ENCODE peak calls at places on chromosomes 12 and 14, in eight cellular contexts. F is dorsolateral prefrontal cortex, N is neural progenitor cell, J is A549, G is upper lobe of right lung, I is endothelial cell, K is bronchial epithelial cell, U is cardiac fibroblast. X is an unnamed sample.

GRCh38 chr12:104957388-104958008 is 592 bp downstream of the SLC41A2 start:
- DNase-seq in N (no peak), I (no peak), J (peak; percentile 36), G (no peak), U (no peak), F (peak; percentile 24), K (no peak), X (peak; percentile 49)

GRCh38 chr14:54572316-54572715 is 5.4 kb downstream of the SAMD4A start:
- DNase-seq in G (no peak), F (no peak), K (peak; percentile 31), N (peak; percentile 65), I (peak; percentile 45), U (no peak), J (peak; percentile 68), X (peak; percentile 57)

GRCh38 chr12:85796001-85796400 is 40.2 kb downstream of the RASSF9 start:
- DNase-seq in I (no peak), N (no peak), F (no peak), G (no peak), J (no peak), U (no peak), K (no peak), X (no peak)

GRCh38 chr12:55728185-55728931 is 451 bp downstream of the CD63 start:
- DNase-seq in N (peak; percentile 65), U (peak; percentile 80), I (peak; percentile 73), G (peak; percentile 93), F (peak; percentile 78), K (no peak), J (peak; percentile 60), X (peak; percentile 38)

GRCh38 chr14:56686416-56686815 is 106.8 kb downstream of the TMEM260 start:
- DNase-seq in J (no peak), U (no peak), I (peak; percentile 7), F (no peak), G (no peak), N (peak; percentile 73), K (no peak), X (no peak)

GRCh38 chr14:92582706-92583452 is 69.3 kb downstream of the RIN3 start:
- DNase-seq in K (no peak), J (no peak), F (no peak), U (no peak), N (no peak), G (no peak), I (no peak), X (peak; percentile 82)

GRCh38 chr12:52035926-52036325 is 15.3 kb upstream of the NR4A1 start:
- DNase-seq in J (no peak), N (no peak), K (no peak), F (no peak), G (no peak), I (no peak), U (no peak), X (no peak)

GRCh38 chr12:115687094-115687493 is 590.4 kb downstream of the MED13L start:
- DNase-seq in U (no peak), J (no peak), F (no peak), K (no peak), G (no peak), I (no peak), N (no peak), X (no peak)

DNA sequence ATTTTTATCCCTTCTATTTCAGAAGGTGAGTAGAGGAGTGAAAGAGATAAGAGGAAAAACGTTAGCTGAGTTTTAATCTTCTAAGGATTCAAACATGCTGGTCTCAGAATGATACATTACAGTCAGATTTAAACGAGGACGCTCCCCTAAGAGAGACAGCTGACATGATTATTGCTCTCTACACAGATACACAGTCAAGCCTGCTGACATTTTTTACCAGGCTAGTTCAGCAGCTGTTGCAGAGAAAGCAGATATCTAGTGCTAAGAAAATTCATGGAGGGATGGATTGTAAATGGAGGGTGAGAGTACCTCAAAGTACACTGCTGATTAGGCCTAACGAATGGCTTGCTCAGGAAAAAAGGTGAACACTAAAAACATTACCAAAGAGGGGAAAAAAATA is 31.9 kb upstream of the SOS2 start:
- DNase-seq in I (no peak), F (no peak), U (no peak), K (no peak), J (no peak), G (no peak), N (no peak), X (no peak)
- TF ChIP-seq CTCF in I (no peak), F (no peak), U (no peak), K (no peak), J (no peak), G (no peak), N (no peak), X (no peak)

GRCh38 chr12:7321624-7322023 is 17.8 kb downstream of the ACSM4 start:
- DNase-seq in K (no peak), J (no peak), I (no peak), G (no peak), N (no peak), F (no peak), U (no peak), X (no peak)

GRCh38 chr12:7322599-7322998 is 18.7 kb downstream of the ACSM4 start:
- DNase-seq in G (no peak), F (no peak), K (no peak), N (no peak), J (no peak), I (no peak), U (no peak), X (no peak)

GRCh38 chr12:7324176-7324575 is 20.3 kb downstream of the ACSM4 start:
- DNase-seq in J (no peak), F (no peak), N (no peak), U (no peak), G (no peak), K (no peak), I (no peak), X (no peak)

DNA sequence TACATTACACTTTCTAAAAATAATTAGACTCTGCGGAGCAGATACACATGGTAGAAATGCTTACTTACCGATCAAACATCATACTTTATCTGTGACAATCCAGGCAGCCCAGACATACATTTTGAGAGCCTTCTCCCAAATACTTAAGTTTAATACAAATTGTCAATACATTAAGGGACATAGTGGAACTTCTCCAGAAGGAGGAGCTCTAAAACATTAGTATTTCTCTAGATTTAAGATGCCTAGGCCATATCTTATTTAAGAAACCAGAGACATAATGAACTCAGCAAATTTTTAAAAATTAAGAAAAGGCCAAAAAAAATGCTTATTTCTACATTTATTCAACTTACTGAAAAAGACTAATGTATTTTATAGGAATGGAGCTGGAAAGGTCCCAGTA is 16.1 kb downstream of the ACSM4 start:
- DNase-seq in U (no peak), I (no peak), J (no peak), K (no peak), F (no peak), N (no peak), G (no peak), X (no peak)
- TF ChIP-seq CTCF in U (no peak), I (no peak), J (no peak), K (no peak), F (no peak), N (no peak), G (no peak), X (no peak)

GRCh38 chr12:62803756-62804155 is 131.2 kb downstream of the PPM1H start:
- DNase-seq in N (no peak), G (no peak), U (no peak), I (no peak), K (no peak), J (no peak), F (no peak), X (no peak)

GRCh38 chr12:62800707-62801400 is 134.1 kb downstream of the PPM1H start:
- DNase-seq in F (no peak), U (no peak), I (no peak), G (no peak), N (no peak), J (no peak), K (no peak), X (no peak)

GRCh38 chr12:62802321-62802720 is 132.6 kb downstream of the PPM1H start:
- DNase-seq in K (peak; percentile 75), I (no peak), J (no peak), G (no peak), N (no peak), F (no peak), U (no peak), X (no peak)

GRCh38 chr12:62801796-62802195 is 133.2 kb downstream of the PPM1H start:
- DNase-seq in U (no peak), K (no peak), F (no peak), G (no peak), J (no peak), I (no peak), N (no peak), X (no peak)

DNA sequence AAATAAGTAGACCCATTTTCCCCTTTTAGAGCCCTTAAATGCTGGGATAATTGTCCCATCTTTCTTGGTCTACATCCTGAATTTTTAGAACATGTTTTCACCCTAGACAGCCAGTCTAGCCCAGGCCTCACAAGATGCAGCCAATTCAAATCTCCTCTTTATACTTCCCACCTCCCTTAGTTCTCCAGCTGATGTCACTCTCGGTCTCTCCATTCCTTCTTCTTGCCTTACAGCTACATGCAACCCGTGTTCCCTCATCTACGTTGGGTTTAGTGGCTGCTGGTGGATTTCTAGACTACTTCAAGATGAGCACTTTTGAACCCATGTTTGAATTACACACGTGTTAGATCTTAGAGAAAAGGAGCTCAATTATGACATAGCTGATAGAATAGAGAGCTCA is 132.0 kb downstream of the PPM1H start:
- DNase-seq in N (no peak), F (no peak), I (no peak), K (no peak), J (no peak), G (no peak), U (no peak), X (no peak)
- TF ChIP-seq CTCF in N (no peak), F (peak; percentile 13), I (no peak), K (no peak), J (peak; percentile 9), G (no peak), U (no peak), X (no peak)

GRCh38 chr12:68069276-68069675 is 80.0 kb downstream of the IFNG-AS1 start:
- DNase-seq in N (no peak), J (no peak), I (no peak), G (no peak), F (no peak), U (no peak), K (peak; percentile 1), X (no peak)

GRCh38 chr12:68070957-68071356 is 81.7 kb downstream of the IFNG-AS1 start:
- DNase-seq in K (no peak), N (no peak), I (no peak), G (no peak), F (no peak), U (no peak), J (no peak), X (no peak)

GRCh38 chr12:68065687-68066086 is 76.4 kb downstream of the IFNG-AS1 start:
- DNase-seq in F (no peak), K (no peak), G (no peak), U (no peak), I (no peak), N (no peak), J (no peak), X (no peak)

GRCh38 chr12:68065163-68065562 is 75.9 kb downstream of the IFNG-AS1 start:
- DNase-seq in G (no peak), U (no peak), F (no peak), I (no peak), J (no peak), N (no peak), K (no peak), X (no peak)

DNA sequence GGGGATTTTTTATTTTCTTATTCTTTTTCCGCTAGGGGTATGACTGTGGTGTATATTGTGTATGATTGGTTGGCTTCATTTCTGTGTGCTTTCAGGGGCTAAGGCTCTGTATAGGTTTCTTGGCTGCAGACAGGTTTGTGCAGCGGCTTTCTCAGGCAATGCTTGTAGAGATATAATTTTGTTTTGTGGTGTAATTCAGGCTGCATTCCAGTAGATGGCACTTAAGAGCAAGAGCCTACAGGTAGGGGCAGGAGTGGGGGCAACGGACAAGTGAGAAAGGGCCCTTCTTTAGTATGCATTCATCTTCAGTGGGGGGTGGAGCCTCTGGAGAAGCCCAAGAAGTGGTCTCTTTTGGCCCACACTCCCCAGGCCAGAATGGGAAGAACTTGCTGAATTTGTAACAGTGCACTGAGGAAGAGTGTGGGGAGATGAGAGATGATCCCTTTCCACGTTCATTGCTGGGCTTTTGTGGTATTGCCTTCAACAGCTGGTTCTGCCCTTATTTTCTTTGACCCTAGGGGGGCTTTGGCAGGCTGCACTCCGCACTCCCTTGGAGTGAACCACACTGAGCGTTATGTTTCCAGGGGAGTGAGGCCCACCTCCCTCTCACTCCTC is 78.6 kb downstream of the IFNG-AS1 start:
- DNase-seq in G (no peak), J (peak; percentile 12), N (no peak), K (peak; percentile 10), I (no peak), F (no peak), U (peak; percentile 1), X (peak; percentile 12)
- TF ChIP-seq CTCF in G (no peak), J (no peak), N (peak; percentile 41), K (peak; percentile 43), I (peak; percentile 56), F (no peak), U (peak; percentile 66), X (peak; percentile 34)